ENCODE peak calls at places on chromosome 15, in eight cellular contexts. G is HT-29; D is stimulated activated CD4-positive, alpha-beta T cell treated with anti-CD3 and anti-CD28 coated beads, Interleukin-2, amount 100 ng/mL, for 24 hours; X is GDM1; F is NAMALWA; C is NCI-H1417; K is neural progenitor cell; H is hypothalamus. Z is an unnamed sample.

GRCh38 chr15:56890038-56890437 is 28.4 kb upstream of the TCF12 start:
- DNase-seq in G (no peak), D (no peak), X (no peak), F (no peak), C (no peak), K (no peak), H (no peak), Z (no peak)

GRCh38 chr15:71548317-71548908 is 261.9 kb upstream of the NR2E3 start:
- DNase-seq in G (no peak), D (no peak), X (no peak), F (no peak), C (peak; percentile 16), K (peak; percentile 47), H (no peak), Z (peak; percentile 30)

GRCh38 chr15:77599899-77600298 is 32.8 kb downstream of the LINGO1 start:
- DNase-seq in G (peak; percentile 43), D (peak; percentile 5), X (no peak), F (peak; percentile 76), C (no peak), K (peak; percentile 52), H (peak; percentile 22), Z (peak; percentile 87)

GRCh38 chr15:32671339-32672325 is 30.1 kb downstream of the SCG5 start:
- DNase-seq in G (no peak), D (no peak), X (no peak), F (no peak), C (no peak), K (no peak), H (no peak), Z (no peak)

GRCh38 chr15:75089781-75090734 is 66.7 kb downstream of the PPCDC start:
- DNase-seq in G (no peak), D (no peak), X (peak; percentile 56), F (no peak), C (no peak), K (no peak), H (no peak), Z (no peak)

GRCh38 chr15:96327155-96327741 is 3.3 kb upstream of the NR2F2 start:
- DNase-seq in G (peak; percentile 89), D (no peak), X (no peak), F (peak; percentile 66), C (peak; percentile 85), K (peak; percentile 75), H (no peak), Z (peak; percentile 81)

GRCh38 chr15:85625431-85625830 is 169.3 kb downstream of the KLHL25 start:
- DNase-seq in G (no peak), D (no peak), X (no peak), F (no peak), C (no peak), K (no peak), H (no peak), Z (no peak)

GRCh38 chr15:50676799-50677483 is 9.7 kb downstream of the TRPM7 start:
- DNase-seq in G (no peak), D (no peak), X (no peak), F (no peak), C (no peak), K (no peak), H (no peak), Z (peak; percentile 65)

GRCh38 chr15:40314723-40315276 is 7.1 kb upstream of the PLCB2 start:
- DNase-seq in G (no peak), D (no peak), X (no peak), F (no peak), C (no peak), K (no peak), H (no peak), Z (no peak)

Z was measured in NCI-H82.